ENCODE peak calls at places on chromosomes 2 and 18, in seven cellular contexts. Y is heart left ventricle; H is left ventricle myocardium inferior; B is fibroblast of pulmonary artery; L is HCEC 1CT; J is GM12864; R is stimulated activated CD4-positive, alpha-beta T cell treated with anti-CD3 and anti-CD28 coated beads, Interleukin-1b, Interleukin-23, amount 100 ng/mL, for 4 hours. M is an unnamed sample.

GRCh38 chr2:226411727-226412360 is 387.8 kb downstream of the IRS1 start:
- DNase-seq in R (no peak), L (peak), B (peak), H (no peak), J (no peak), Y (no peak), M (no peak)

GRCh38 chr2:28119631-28120030 is 229.1 kb downstream of the BABAM2 start:
- DNase-seq in Y (no peak), J (no peak), H (no peak), L (no peak), R (no peak), B (no peak), M (no peak)

GRCh38 chr18:46916551-46917107 is 678 bp downstream of the PIAS2 start:
- DNase-seq in H (no peak), Y (no peak), J (no peak), R (no peak), L (peak), B (peak), M (no peak)

GRCh38 chr2:44360749-44361329 is 455 bp downstream of the PREPL start:
- DNase-seq in R (no peak), Y (no peak), L (no peak), H (no peak), B (peak), J (no peak), M (no peak)

GRCh38 chr2:235542728-235543125 is 48.9 kb downstream of the AGAP1 start:
- DNase-seq in R (no peak), Y (no peak), L (no peak), H (no peak), J (no peak), B (no peak), M (no peak)

GRCh38 chr2:80053522-80054338 is 250.8 kb downstream of the LRRTM1 start:
- DNase-seq in R (no peak), B (no peak), J (no peak), Y (no peak), L (no peak), H (no peak), M (no peak)

GRCh38 chr18:30387401-30387800 is 655.1 kb downstream of the DSC3 start:
- DNase-seq in J (no peak), B (peak), L (no peak), H (no peak), R (no peak), Y (no peak), M (no peak)

GRCh38 chr2:176419591-176420071 is 150.4 kb downstream of the MTX2 start:
- DNase-seq in H (no peak), R (no peak), Y (no peak), L (peak), J (no peak), B (peak), M (no peak)

GRCh38 chr2:241008711-241009121 is 10.3 kb downstream of the SNED1 start:
- DNase-seq in Y (no peak), H (no peak), R (no peak), L (no peak), J (no peak), B (no peak), M (no peak)

M was measured in activated T-helper 9 cell treated with anti-CD3 and anti-CD28 coated beads, Interleukin-2, amount 50 U/mL, for 16 hours.